ENCODE peak calls at places on chromosomes 5 and 9, in eight cellular contexts. One of them, this sample, is unnamed.

GRCh38 chr5:33049845-33050244 is 338.7 kb downstream of the NPR3 start:
- DNase-seq in RWPE1: peak; percentile 92
- DNase-seq in GM23338: no peak
- DNase-seq in CD8-positive, alpha-beta memory T cell: no peak
- DNase-seq in effector memory CD4-positive, alpha-beta T cell: no peak
- DNase-seq in cardiac muscle cell: peak; percentile 72
- DNase-seq in neural progenitor cell: no peak
- DNase-seq in fibroblast of lung: peak; percentile 97
- DNase-seq in this sample: no peak

GRCh38 chr9:20569525-20569924 is 52.8 kb downstream of the MLLT3 start:
- DNase-seq in effector memory CD4-positive, alpha-beta T cell: no peak
- DNase-seq in cardiac muscle cell: no peak
- DNase-seq in neural progenitor cell: no peak
- DNase-seq in GM23338: no peak
- DNase-seq in RWPE1: no peak
- DNase-seq in CD8-positive, alpha-beta memory T cell: no peak
- DNase-seq in fibroblast of lung: no peak
- DNase-seq in this sample: no peak

GRCh38 chr9:75953218-75953617 is 62.7 kb downstream of the PCSK5 start:
- DNase-seq in cardiac muscle cell: peak; percentile 65
- DNase-seq in GM23338: no peak
- DNase-seq in fibroblast of lung: no peak
- DNase-seq in effector memory CD4-positive, alpha-beta T cell: no peak
- DNase-seq in neural progenitor cell: no peak
- DNase-seq in RWPE1: no peak
- DNase-seq in CD8-positive, alpha-beta memory T cell: no peak
- DNase-seq in this sample: no peak

GRCh38 chr9:127976943-127977871 is 3.6 kb downstream of the EEIG1 start:
- DNase-seq in CD8-positive, alpha-beta memory T cell: no peak
- DNase-seq in cardiac muscle cell: no peak
- DNase-seq in fibroblast of lung: no peak
- DNase-seq in RWPE1: no peak
- DNase-seq in effector memory CD4-positive, alpha-beta T cell: no peak
- DNase-seq in neural progenitor cell: no peak
- DNase-seq in GM23338: no peak
- DNase-seq in this sample: no peak

GRCh38 chr5:95773325-95774059 is 42.4 kb downstream of the RHOBTB3 start:
- DNase-seq in CD8-positive, alpha-beta memory T cell: no peak
- DNase-seq in fibroblast of lung: peak; percentile 94
- DNase-seq in RWPE1: peak; percentile 67
- DNase-seq in effector memory CD4-positive, alpha-beta T cell: no peak
- DNase-seq in neural progenitor cell: no peak
- DNase-seq in GM23338: no peak
- DNase-seq in cardiac muscle cell: peak; percentile 85
- DNase-seq in this sample: no peak

GRCh38 chr5:120538149-120538548 is 74.0 kb downstream of the PRR16 start:
- DNase-seq in fibroblast of lung: peak; percentile 84
- DNase-seq in neural progenitor cell: no peak
- DNase-seq in cardiac muscle cell: no peak
- DNase-seq in GM23338: no peak
- DNase-seq in RWPE1: peak; percentile 25
- DNase-seq in effector memory CD4-positive, alpha-beta T cell: no peak
- DNase-seq in CD8-positive, alpha-beta memory T cell: no peak
- DNase-seq in this sample: no peak

GRCh38 chr9:2620876-2621677 is 510 bp upstream of the VLDLR start:
- DNase-seq in cardiac muscle cell: peak; percentile 87
- DNase-seq in CD8-positive, alpha-beta memory T cell: peak; percentile 10
- DNase-seq in effector memory CD4-positive, alpha-beta T cell: no peak
- DNase-seq in neural progenitor cell: peak; percentile 90
- DNase-seq in RWPE1: peak; percentile 40
- DNase-seq in fibroblast of lung: peak; percentile 78
- DNase-seq in GM23338: peak; percentile 94
- DNase-seq in this sample: no peak

GRCh38 chr5:126976520-126977172 is 53.7 kb downstream of the MARCHF3 start:
- DNase-seq in cardiac muscle cell: no peak
- DNase-seq in CD8-positive, alpha-beta memory T cell: no peak
- DNase-seq in RWPE1: no peak
- DNase-seq in GM23338: no peak
- DNase-seq in neural progenitor cell: no peak
- DNase-seq in effector memory CD4-positive, alpha-beta T cell: no peak
- DNase-seq in fibroblast of lung: no peak
- DNase-seq in this sample: no peak

GRCh38 chr9:121945849-121946248 is 147.3 kb downstream of the TTLL11 start:
- DNase-seq in GM23338: no peak
- DNase-seq in RWPE1: peak; percentile 78
- DNase-seq in CD8-positive, alpha-beta memory T cell: no peak
- DNase-seq in fibroblast of lung: peak; percentile 46
- DNase-seq in neural progenitor cell: no peak
- DNase-seq in effector memory CD4-positive, alpha-beta T cell: no peak
- DNase-seq in cardiac muscle cell: no peak
- DNase-seq in this sample: no peak

GRCh38 chr9:16653491-16654407 is 216.7 kb downstream of the BNC2 start:
- DNase-seq in neural progenitor cell: peak; percentile 9
- DNase-seq in cardiac muscle cell: no peak
- DNase-seq in effector memory CD4-positive, alpha-beta T cell: no peak
- DNase-seq in RWPE1: no peak
- DNase-seq in CD8-positive, alpha-beta memory T cell: no peak
- DNase-seq in GM23338: peak; percentile 41
- DNase-seq in fibroblast of lung: no peak
- DNase-seq in this sample: no peak

GRCh38 chr9:69049094-69049493 is 13.5 kb downstream of the FXN start:
- DNase-seq in CD8-positive, alpha-beta memory T cell: no peak
- DNase-seq in cardiac muscle cell: no peak
- DNase-seq in fibroblast of lung: no peak
- DNase-seq in neural progenitor cell: no peak
- DNase-seq in effector memory CD4-positive, alpha-beta T cell: no peak
- DNase-seq in RWPE1: no peak
- DNase-seq in GM23338: no peak
- DNase-seq in this sample: no peak

GRCh38 chr9:90365646-90366045 is 277.0 kb downstream of the DIRAS2 start:
- DNase-seq in neural progenitor cell: no peak
- DNase-seq in fibroblast of lung: no peak
- DNase-seq in effector memory CD4-positive, alpha-beta T cell: no peak
- DNase-seq in CD8-positive, alpha-beta memory T cell: no peak
- DNase-seq in cardiac muscle cell: peak; percentile 3
- DNase-seq in GM23338: no peak
- DNase-seq in RWPE1: no peak
- DNase-seq in this sample: no peak

GRCh38 chr9:129823934-129824601 is at the start of gene TOR1A:
- DNase-seq in RWPE1: peak; percentile 95
- DNase-seq in CD8-positive, alpha-beta memory T cell: peak; percentile 89
- DNase-seq in GM23338: peak; percentile 97
- DNase-seq in cardiac muscle cell: peak; percentile 96
- DNase-seq in effector memory CD4-positive, alpha-beta T cell: peak; percentile 86
- DNase-seq in fibroblast of lung: peak; percentile 89
- DNase-seq in neural progenitor cell: peak; percentile 96
- DNase-seq in this sample: peak; percentile 87

GRCh38 chr5:3886521-3887461 is 291.2 kb downstream of the IRX1 start:
- DNase-seq in neural progenitor cell: no peak
- DNase-seq in cardiac muscle cell: no peak
- DNase-seq in effector memory CD4-positive, alpha-beta T cell: no peak
- DNase-seq in CD8-positive, alpha-beta memory T cell: no peak
- DNase-seq in GM23338: no peak
- DNase-seq in RWPE1: no peak
- DNase-seq in fibroblast of lung: peak; percentile 44
- DNase-seq in this sample: no peak

GRCh38 chr9:78714591-78714990 is 417.7 kb downstream of the PSAT1 start:
- DNase-seq in RWPE1: no peak
- DNase-seq in fibroblast of lung: peak; percentile 67
- DNase-seq in neural progenitor cell: no peak
- DNase-seq in CD8-positive, alpha-beta memory T cell: no peak
- DNase-seq in cardiac muscle cell: no peak
- DNase-seq in effector memory CD4-positive, alpha-beta T cell: no peak
- DNase-seq in GM23338: no peak
- DNase-seq in this sample: no peak
- H3K27ac ChIP-seq in RWPE1: no peak overlapping the region
- H3K27ac ChIP-seq in fibroblast of lung: no peak overlapping the region
- H3K27ac ChIP-seq in neural progenitor cell: no peak overlapping the region
- H3K27ac ChIP-seq in CD8-positive, alpha-beta memory T cell: no peak overlapping the region
- H3K27ac ChIP-seq in cardiac muscle cell: no peak overlapping the region
- H3K27ac ChIP-seq in effector memory CD4-positive, alpha-beta T cell: no peak overlapping the region
- H3K27ac ChIP-seq in GM23338: no peak overlapping the region
- H3K27ac ChIP-seq in this sample: no peak overlapping the region

DNA sequence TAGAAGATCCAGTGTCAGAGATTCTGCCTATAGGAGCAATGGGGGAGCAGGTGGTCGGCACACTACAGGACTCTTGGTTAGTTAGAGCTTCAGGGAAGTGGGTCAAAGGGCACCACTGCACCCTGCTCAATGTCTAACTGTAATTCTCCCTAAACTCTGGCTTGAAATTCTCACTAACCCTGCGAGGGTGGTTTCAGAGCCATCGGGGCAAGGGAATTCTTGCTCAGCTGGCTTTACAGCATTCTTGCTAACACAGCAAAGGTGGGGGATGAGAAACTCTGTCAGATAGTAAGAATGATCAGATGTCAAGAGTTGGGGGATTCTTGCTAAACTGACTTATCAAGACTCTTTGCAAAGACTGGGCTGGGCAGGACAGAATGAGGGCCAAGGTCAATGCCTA is 4.7 kb upstream of the ZNF354C start:
- DNase-seq in cardiac muscle cell: no peak
- DNase-seq in CD8-positive, alpha-beta memory T cell: no peak
- DNase-seq in effector memory CD4-positive, alpha-beta T cell: no peak
- DNase-seq in RWPE1: no peak
- DNase-seq in neural progenitor cell: no peak
- DNase-seq in GM23338: peak; percentile 15
- DNase-seq in fibroblast of lung: no peak
- DNase-seq in this sample: no peak
- H3K27ac ChIP-seq in cardiac muscle cell: no peak overlapping the region
- H3K27ac ChIP-seq in CD8-positive, alpha-beta memory T cell: no peak overlapping the region
- H3K27ac ChIP-seq in effector memory CD4-positive, alpha-beta T cell: no peak overlapping the region
- H3K27ac ChIP-seq in RWPE1: no peak overlapping the region
- H3K27ac ChIP-seq in neural progenitor cell: no peak overlapping the region
- H3K27ac ChIP-seq in GM23338: no peak overlapping the region
- H3K27ac ChIP-seq in fibroblast of lung: no peak overlapping the region
- H3K27ac ChIP-seq in this sample: no peak overlapping the region

GRCh38 chr9:70101265-70101664 is 57.6 kb downstream of the MAMDC2 start:
- DNase-seq in fibroblast of lung: peak; percentile 77
- DNase-seq in neural progenitor cell: no peak
- DNase-seq in CD8-positive, alpha-beta memory T cell: no peak
- DNase-seq in RWPE1: no peak
- DNase-seq in cardiac muscle cell: no peak
- DNase-seq in effector memory CD4-positive, alpha-beta T cell: no peak
- DNase-seq in GM23338: no peak
- DNase-seq in this sample: no peak
- H3K27ac ChIP-seq in fibroblast of lung: no peak overlapping the region
- H3K27ac ChIP-seq in neural progenitor cell: no peak overlapping the region
- H3K27ac ChIP-seq in CD8-positive, alpha-beta memory T cell: no peak overlapping the region
- H3K27ac ChIP-seq in RWPE1: no peak overlapping the region
- H3K27ac ChIP-seq in cardiac muscle cell: no peak overlapping the region
- H3K27ac ChIP-seq in effector memory CD4-positive, alpha-beta T cell: no peak overlapping the region
- H3K27ac ChIP-seq in GM23338: no peak overlapping the region
- H3K27ac ChIP-seq in this sample: no peak overlapping the region

DNA sequence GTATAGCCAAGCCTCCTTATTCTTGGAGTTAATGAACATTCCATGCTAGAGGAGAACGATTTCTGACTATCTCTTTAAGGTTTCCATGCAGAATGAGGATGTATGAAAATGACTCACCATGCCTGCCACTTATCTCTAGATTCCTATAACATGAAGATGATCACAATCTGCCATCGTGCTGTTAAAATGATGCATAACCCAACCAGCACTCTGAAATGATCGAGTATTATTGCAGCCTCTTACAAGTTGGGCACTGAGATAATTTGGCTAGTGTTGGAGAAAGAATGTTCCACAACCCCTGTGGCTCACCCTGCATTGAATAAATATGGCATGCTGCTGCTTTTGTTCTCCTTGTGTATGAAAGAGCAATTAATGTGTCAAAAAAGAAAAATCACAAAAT is 1143.6 kb upstream of the WWC1 start:
- DNase-seq in cardiac muscle cell: no peak
- DNase-seq in RWPE1: no peak
- DNase-seq in fibroblast of lung: peak; percentile 6
- DNase-seq in GM23338: no peak
- DNase-seq in neural progenitor cell: no peak
- DNase-seq in effector memory CD4-positive, alpha-beta T cell: no peak
- DNase-seq in CD8-positive, alpha-beta memory T cell: no peak
- DNase-seq in this sample: no peak
- H3K27ac ChIP-seq in cardiac muscle cell: no peak overlapping the region
- H3K27ac ChIP-seq in RWPE1: no peak overlapping the region
- H3K27ac ChIP-seq in fibroblast of lung: no peak overlapping the region
- H3K27ac ChIP-seq in GM23338: no peak overlapping the region
- H3K27ac ChIP-seq in neural progenitor cell: no peak overlapping the region
- H3K27ac ChIP-seq in effector memory CD4-positive, alpha-beta T cell: no peak overlapping the region
- H3K27ac ChIP-seq in CD8-positive, alpha-beta memory T cell: no peak overlapping the region
- H3K27ac ChIP-seq in this sample: no peak overlapping the region

GRCh38 chr9:134057751-134058701 is 9.8 kb downstream of the BRD3 start:
- DNase-seq in RWPE1: no peak
- DNase-seq in GM23338: no peak
- DNase-seq in effector memory CD4-positive, alpha-beta T cell: no peak
- DNase-seq in CD8-positive, alpha-beta memory T cell: no peak
- DNase-seq in neural progenitor cell: peak; percentile 14
- DNase-seq in cardiac muscle cell: no peak
- DNase-seq in fibroblast of lung: no peak
- DNase-seq in this sample: no peak
- H3K27ac ChIP-seq in RWPE1: peak overlapping the region; percentile 96
- H3K27ac ChIP-seq in GM23338: no peak overlapping the region
- H3K27ac ChIP-seq in effector memory CD4-positive, alpha-beta T cell: no peak overlapping the region
- H3K27ac ChIP-seq in CD8-positive, alpha-beta memory T cell: no peak overlapping the region
- H3K27ac ChIP-seq in neural progenitor cell: no peak overlapping the region
- H3K27ac ChIP-seq in cardiac muscle cell: peak overlapping the region; percentile 13
- H3K27ac ChIP-seq in fibroblast of lung: no peak overlapping the region
- H3K27ac ChIP-seq in this sample: no peak overlapping the region

GRCh38 chr5:122152266-122152900 is 23.0 kb downstream of the ZNF474 start:
- DNase-seq in neural progenitor cell: no peak
- DNase-seq in effector memory CD4-positive, alpha-beta T cell: no peak
- DNase-seq in cardiac muscle cell: peak; percentile 47
- DNase-seq in RWPE1: no peak
- DNase-seq in CD8-positive, alpha-beta memory T cell: no peak
- DNase-seq in fibroblast of lung: peak; percentile 87
- DNase-seq in GM23338: no peak
- DNase-seq in this sample: no peak
- H3K27ac ChIP-seq in neural progenitor cell: no peak overlapping the region
- H3K27ac ChIP-seq in effector memory CD4-positive, alpha-beta T cell: no peak overlapping the region
- H3K27ac ChIP-seq in cardiac muscle cell: no peak overlapping the region
- H3K27ac ChIP-seq in RWPE1: peak overlapping the region; percentile 11
- H3K27ac ChIP-seq in CD8-positive, alpha-beta memory T cell: no peak overlapping the region
- H3K27ac ChIP-seq in fibroblast of lung: peak overlapping the region; percentile 37
- H3K27ac ChIP-seq in GM23338: no peak overlapping the region
- H3K27ac ChIP-seq in this sample: no peak overlapping the region

DNA sequence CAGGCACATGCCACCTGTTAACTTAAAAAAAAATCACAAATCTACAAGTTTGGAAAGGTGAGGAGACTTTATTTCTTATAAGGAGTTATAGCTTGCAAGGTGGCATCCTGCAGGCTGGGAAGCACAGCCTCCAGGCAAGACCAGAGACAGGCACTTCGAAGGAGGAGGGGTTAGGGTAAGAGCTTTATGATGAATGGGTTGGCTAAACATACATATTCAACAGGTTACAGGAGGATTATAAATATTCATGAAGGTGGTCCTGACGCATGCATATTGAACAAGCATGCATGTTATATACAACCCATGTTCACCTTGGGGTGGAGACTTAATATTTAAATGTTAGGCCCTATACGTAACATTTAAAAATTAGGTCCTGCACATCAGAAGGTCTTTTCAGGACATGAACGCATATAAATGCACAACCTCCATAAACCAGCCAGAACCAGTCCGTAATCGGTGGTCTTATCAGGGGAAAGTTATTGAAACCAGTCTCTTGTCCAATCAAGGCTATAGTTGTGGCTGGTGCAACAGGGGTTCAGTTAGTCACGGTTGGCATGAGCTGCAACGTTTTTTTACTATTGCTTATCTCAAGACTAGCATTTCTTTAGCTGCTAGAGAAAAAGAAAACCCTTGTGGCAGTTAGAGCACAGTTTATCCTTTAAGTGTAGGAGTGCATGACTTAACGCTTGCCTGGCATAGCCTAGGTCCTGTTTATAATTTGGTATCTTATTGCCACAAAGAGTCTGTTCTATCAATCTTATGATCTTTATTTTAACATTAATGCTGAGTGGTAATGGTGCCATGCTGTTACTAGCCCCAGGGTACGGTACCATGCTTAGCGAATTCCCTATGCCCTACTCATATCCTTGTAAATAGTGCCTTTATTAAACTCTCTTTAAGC is 72.7 kb downstream of the C9orf57 start:
- DNase-seq in cardiac muscle cell: peak; percentile 55
- DNase-seq in RWPE1: no peak
- DNase-seq in fibroblast of lung: peak; percentile 20
- DNase-seq in neural progenitor cell: no peak
- DNase-seq in GM23338: no peak
- DNase-seq in CD8-positive, alpha-beta memory T cell: no peak
- DNase-seq in effector memory CD4-positive, alpha-beta T cell: no peak
- DNase-seq in this sample: no peak
- H3K27ac ChIP-seq in cardiac muscle cell: no peak overlapping the region
- H3K27ac ChIP-seq in RWPE1: no peak overlapping the region
- H3K27ac ChIP-seq in fibroblast of lung: no peak overlapping the region
- H3K27ac ChIP-seq in neural progenitor cell: no peak overlapping the region
- H3K27ac ChIP-seq in GM23338: no peak overlapping the region
- H3K27ac ChIP-seq in CD8-positive, alpha-beta memory T cell: no peak overlapping the region
- H3K27ac ChIP-seq in effector memory CD4-positive, alpha-beta T cell: no peak overlapping the region
- H3K27ac ChIP-seq in this sample: no peak overlapping the region